ENCODE peak calls at places on chromosome 5, in five cellular contexts. R is spleen, F is transverse colon, D is stomach, Y is breast epithelium. M is an unnamed sample.

GRCh38 chr5:83957188-83957587 is 236.5 kb upstream of the HAPLN1 start:
- DNase-seq in F (no peak), D (no peak), Y (no peak), R (no peak), M (no peak)

GRCh38 chr5:607541-608285 is 4.4 kb upstream of the CEP72 start:
- DNase-seq in R (peak), Y (no peak), F (peak), D (peak), M (peak)

GRCh38 chr5:125477586-125477975 is 731.1 kb upstream of the ZNF608 start:
- DNase-seq in D (no peak), Y (no peak), R (no peak), F (no peak), M (no peak)

GRCh38 chr5:155270737-155271136 is 257.2 kb downstream of the KIF4B start:
- DNase-seq in F (no peak), Y (no peak), D (no peak), R (no peak), M (no peak)

GRCh38 chr5:3596261-3596825 is 711 bp downstream of the IRX1 start:
- DNase-seq in R (no peak), F (no peak), Y (no peak), D (no peak), M (no peak)

GRCh38 chr5:14906628-14907027 is 35.0 kb upstream of the ANKH start:
- DNase-seq in F (no peak), Y (no peak), D (no peak), R (no peak), M (no peak)

GRCh38 chr5:131265318-131265803 is 1.5 kb downstream of the CDC42SE2 start:
- DNase-seq in D (no peak), F (no peak), Y (no peak), R (no peak), M (no peak)

GRCh38 chr5:1542755-1543154 is 19.0 kb upstream of the LPCAT1 start:
- DNase-seq in Y (peak), D (peak), R (no peak), F (peak), M (no peak)

GRCh38 chr5:19240150-19240549 is 747.9 kb downstream of the CDH18 start:
- DNase-seq in R (no peak), F (no peak), Y (no peak), D (no peak), M (no peak)

GRCh38 chr5:36217992-36218391 is 23.7 kb downstream of the NADK2 start:
- DNase-seq in Y (no peak), F (no peak), D (no peak), R (no peak), M (no peak)

GRCh38 chr5:155129513-155129880 is 115.9 kb downstream of the KIF4B start:
- DNase-seq in R (no peak), D (no peak), Y (no peak), F (no peak), M (no peak)

GRCh38 chr5:177390363-177391300 is 6.4 kb downstream of the SLC34A1 start:
- DNase-seq in Y (peak), R (peak), F (peak), D (peak), M (peak)

GRCh38 chr5:139792218-139792617 is 3.4 kb upstream of the PSD2 start:
- DNase-seq in D (no peak), Y (no peak), R (no peak), F (no peak), M (no peak)

GRCh38 chr5:147085409-147085808 is 149.4 kb upstream of the STK32A start:
- DNase-seq in R (no peak), Y (no peak), D (no peak), F (no peak), M (no peak)

GRCh38 chr5:96336351-96336985 is 96.6 kb downstream of the PCSK1 start:
- DNase-seq in D (peak), R (no peak), Y (peak), F (peak), M (no peak)
- TF ChIP-seq POLR2AphosphoS5 in D (no peak), R (no peak), Y (no peak), F (no peak), M (no peak)

DNA sequence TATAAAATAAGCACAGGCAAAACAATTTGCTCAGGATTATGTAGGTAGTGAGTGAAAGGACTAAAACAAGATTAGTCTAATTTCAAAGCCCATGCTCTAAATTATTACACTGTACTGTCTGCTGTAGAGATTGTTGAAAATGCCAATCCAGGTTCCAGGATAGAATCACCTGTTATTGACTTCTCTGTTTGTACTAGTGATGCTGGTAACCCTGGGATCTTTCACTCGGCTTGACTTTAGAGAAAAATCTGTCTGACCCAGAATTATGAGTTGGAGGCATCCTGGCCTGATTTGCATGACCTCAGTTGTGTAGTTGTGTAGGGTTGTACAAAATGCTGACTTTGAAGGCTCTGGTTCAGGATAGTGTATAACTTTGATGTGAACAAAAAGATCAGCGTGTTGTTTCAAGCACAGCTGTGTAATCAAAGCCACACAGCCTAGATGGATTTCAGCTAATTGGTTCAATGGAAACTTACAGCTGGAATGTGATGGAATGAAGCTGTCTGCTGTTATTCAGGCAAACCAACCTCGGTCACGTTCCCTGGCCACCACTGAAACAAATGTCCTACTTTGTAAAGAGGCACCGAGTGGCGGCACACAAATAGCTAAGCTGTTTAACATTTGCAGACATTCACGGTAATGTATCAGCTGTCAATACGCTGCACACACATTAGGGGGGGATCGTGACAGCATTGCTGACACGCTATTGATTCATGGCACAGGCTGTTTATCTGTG is 340.3 kb downstream of the KCTD16 start:
- DNase-seq in Y (no peak), F (no peak), D (no peak), R (no peak), M (no peak)
- TF ChIP-seq POLR2AphosphoS5 in Y (no peak), F (no peak), D (no peak), R (no peak), M (no peak)

DNA sequence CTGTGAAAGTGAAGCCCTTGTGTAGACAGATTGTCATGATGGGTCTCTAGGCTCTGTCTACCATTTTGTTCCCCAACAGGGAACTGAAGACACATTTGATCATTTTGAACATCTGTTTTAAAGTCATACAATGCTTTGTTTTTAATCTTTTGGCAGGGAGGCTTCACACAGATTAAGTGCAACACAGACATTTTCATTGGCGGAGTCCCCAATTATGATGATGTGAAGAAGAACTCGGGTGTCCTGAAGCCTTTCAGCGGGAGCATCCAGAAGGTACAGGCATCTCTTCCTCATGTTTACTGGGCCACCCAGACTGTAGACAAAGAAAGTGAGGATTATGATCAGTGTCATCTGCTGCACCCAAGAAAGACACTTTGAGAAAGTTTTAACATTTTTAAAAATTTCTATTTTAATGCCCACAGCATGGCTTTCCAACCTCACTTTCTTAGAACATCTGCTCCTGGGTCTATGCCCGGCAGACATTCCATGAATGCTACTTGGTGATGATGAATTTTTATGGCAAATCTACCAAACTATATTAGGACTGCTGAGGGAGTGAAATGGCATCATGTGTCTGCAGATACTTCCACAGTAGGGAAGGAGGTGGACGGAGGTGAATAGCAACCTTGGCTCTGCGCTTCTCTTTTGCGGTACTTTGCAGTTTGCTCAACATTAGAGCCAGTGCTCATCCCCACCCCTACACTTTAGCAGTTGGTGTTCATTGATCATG is 121.3 kb downstream of the LIFR start:
- DNase-seq in R (no peak), D (no peak), Y (no peak), F (no peak), M (no peak)
- TF ChIP-seq POLR2AphosphoS5 in R (no peak), D (no peak), Y (no peak), F (no peak), M (no peak)

GRCh38 chr5:141431286-141431685 is 979 bp downstream of the PCDHGA12 start:
- DNase-seq in D (no peak), F (no peak), Y (no peak), R (no peak), M (no peak)
- TF ChIP-seq POLR2AphosphoS5 in D (no peak), F (no peak), Y (no peak), R (no peak), M (no peak)

GRCh38 chr5:16542275-16542674 is 74.5 kb downstream of the RETREG1 start:
- DNase-seq in R (no peak), D (no peak), F (no peak), Y (no peak), M (no peak)
- TF ChIP-seq POLR2AphosphoS5 in R (no peak), D (no peak), F (peak), Y (no peak), M (no peak)

GRCh38 chr5:119019431-119020348 is 31.3 kb upstream of the DTWD2 start:
- DNase-seq in F (no peak), D (no peak), R (no peak), Y (no peak), M (no peak)

GRCh38 chr5:119017999-119018398 is 29.7 kb upstream of the DTWD2 start:
- DNase-seq in R (no peak), Y (no peak), F (no peak), D (no peak), M (no peak)

GRCh38 chr5:119022773-119023172 is 34.4 kb upstream of the DTWD2 start:
- DNase-seq in D (no peak), R (no peak), F (no peak), Y (no peak), M (no peak)

GRCh38 chr5:119022017-119022745 is 33.8 kb upstream of the DTWD2 start:
- DNase-seq in F (no peak), R (peak), Y (no peak), D (no peak), M (no peak)

DNA sequence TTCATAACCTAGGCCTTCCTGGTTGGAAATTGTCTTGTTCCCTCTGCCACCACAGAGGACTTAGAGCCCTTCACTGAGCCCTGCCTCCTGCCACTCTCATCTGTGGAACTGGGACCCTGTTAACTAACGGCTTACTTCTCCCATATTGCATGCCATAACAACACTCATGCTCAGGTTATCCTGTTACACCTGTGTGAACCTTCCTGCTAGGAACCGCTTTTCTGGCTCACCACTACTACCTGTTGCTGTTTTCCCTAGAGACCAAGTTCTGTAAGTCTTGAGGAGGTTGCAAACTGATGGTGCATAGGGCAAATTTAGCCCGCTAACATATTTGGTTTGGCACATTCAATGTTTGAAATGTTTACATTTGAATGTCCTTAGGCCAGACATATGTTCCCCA is 33.0 kb upstream of the DTWD2 start:
- DNase-seq in F (no peak), R (no peak), D (no peak), Y (no peak), M (no peak)
- TF ChIP-seq POLR2AphosphoS5 in F (no peak), R (no peak), D (no peak), Y (no peak), M (no peak)